ENCODE peak calls at places on chromosomes 2 and 18, in ten cellular contexts. P, Q, M, L, G, D, N, W, V and Z are unnamed samples.

GRCh38 chr2:66692521-66692920 is 257.6 kb downstream of the MEIS1 start:
- DNase-seq in P (no peak), Q (no peak), M (no peak), L (no peak), G (no peak), D (no peak), N (no peak), W (no peak), V (no peak), Z (no peak)

GRCh38 chr2:202378001-202378400 is 1.9 kb downstream of the BMPR2 start:
- DNase-seq in P (no peak), Q (no peak), M (no peak), L (no peak), G (no peak), D (no peak), N (no peak), W (no peak), V (no peak), Z (peak; percentile 7)

GRCh38 chr2:23656597-23656973 is 270.3 kb downstream of the ATAD2B start:
- DNase-seq in P (no peak), Q (no peak), M (no peak), L (no peak), G (no peak), D (no peak), N (no peak), W (no peak), V (no peak), Z (peak; percentile 30)

GRCh38 chr2:175518206-175518605 is 336.7 kb upstream of the ATP5MC3 start:
- DNase-seq in P (no peak), Q (no peak), M (no peak), L (no peak), G (no peak), D (no peak), N (no peak), W (no peak), V (no peak), Z (no peak)

GRCh38 chr2:146579154-146579930 is 1265.5 kb upstream of the ACVR2A start:
- DNase-seq in P (no peak), Q (peak; percentile 64), M (no peak), L (peak; percentile 77), G (peak; percentile 26), D (no peak), N (no peak), W (no peak), V (no peak), Z (peak; percentile 55)

GRCh38 chr18:57194070-57194469 is 47.2 kb downstream of the BOD1L2 start:
- DNase-seq in P (no peak), Q (no peak), M (no peak), L (no peak), G (no peak), D (no peak), N (no peak), W (no peak), V (no peak), Z (no peak)

GRCh38 chr2:239629936-239630617 is 229.3 kb upstream of the HDAC4 start:
- DNase-seq in P (no peak), Q (peak; percentile 17), M (no peak), L (no peak), G (no peak), D (no peak), N (no peak), W (no peak), V (no peak), Z (no peak)

GRCh38 chr2:172102159-172102857 is 392 bp downstream of the DLX2 start:
- DNase-seq in P (no peak), Q (no peak), M (no peak), L (peak; percentile 61), G (no peak), D (no peak), N (no peak), W (no peak), V (no peak), Z (peak; percentile 77)

GRCh38 chr18:33757037-33757436 is 179.0 kb downstream of the ASXL3 start:
- DNase-seq in P (no peak), Q (peak; percentile 73), M (no peak), L (peak; percentile 48), G (no peak), D (no peak), N (no peak), W (no peak), V (no peak), Z (peak; percentile 38)

GRCh38 chr2:198930170-198930569 is 527.6 kb downstream of the SATB2 start:
- DNase-seq in P (no peak), Q (no peak), M (no peak), L (no peak), G (no peak), D (no peak), N (no peak), W (no peak), V (no peak), Z (no peak)
- TF ChIP-seq CTCF in P (no peak), Q (no peak), M (no peak), L (no peak), G (peak; percentile 21), D (no peak), N (no peak), W (no peak), V (no peak), Z (no peak)

GRCh38 chr2:233075141-233075965 is 15.2 kb downstream of the INPP5D start:
- DNase-seq in P (no peak), Q (no peak), M (peak; percentile 25), L (no peak), G (no peak), D (no peak), N (no peak), W (no peak), V (no peak), Z (no peak)
- H3K4me3 ChIP-seq in P (no peak overlapping the region), Q (no peak overlapping the region), M (no peak overlapping the region), L (no peak overlapping the region), G (no peak overlapping the region), D (no peak overlapping the region), N (no peak overlapping the region), W (no peak overlapping the region), V (no peak overlapping the region), Z (no peak overlapping the region)

GRCh38 chr2:28620801-28621171 is 124.9 kb downstream of the PLB1 start:
- DNase-seq in P (no peak), Q (no peak), M (no peak), L (no peak), G (no peak), D (no peak), N (no peak), W (peak; percentile 33), V (no peak), Z (no peak)

GRCh38 chr2:28619213-28620196 is 123.6 kb downstream of the PLB1 start:
- DNase-seq in P (peak; percentile 22), Q (peak; percentile 44), M (no peak), L (no peak), G (no peak), D (no peak), N (no peak), W (no peak), V (no peak), Z (no peak)

GRCh38 chr2:28622101-28622499 is 126.2 kb downstream of the PLB1 start:
- DNase-seq in P (peak; percentile 7), Q (no peak), M (no peak), L (no peak), G (no peak), D (no peak), N (peak; percentile 54), W (no peak), V (no peak), Z (no peak)

GRCh38 chr2:28620371-28620793 is 124.5 kb downstream of the PLB1 start:
- DNase-seq in P (peak; percentile 20), Q (no peak), M (no peak), L (no peak), G (no peak), D (no peak), N (no peak), W (peak; percentile 48), V (no peak), Z (no peak)

GRCh38 chr2:28621172-28622100 is 125.6 kb downstream of the PLB1 start:
- DNase-seq in P (peak; percentile 73), Q (peak; percentile 91), M (peak; percentile 81), L (peak; percentile 97), G (peak; percentile 81), D (peak; percentile 84), N (peak; percentile 93), W (peak; percentile 77), V (peak; percentile 83), Z (peak; percentile 94)
- TF ChIP-seq CTCF in P (peak; percentile 18), Q (peak; percentile 20), M (peak; percentile 12), L (peak; percentile 49), G (peak; percentile 24), D (peak; percentile 33), N (peak; percentile 29), W (peak; percentile 33), V (peak; percentile 52), Z (peak; percentile 22)

GRCh38 chr2:25132693-25133092 is 35.7 kb downstream of the POMC start:
- DNase-seq in P (no peak), Q (no peak), M (no peak), L (no peak), G (no peak), D (no peak), N (no peak), W (no peak), V (no peak), Z (no peak)
- H3K4me3 ChIP-seq in P (no peak overlapping the region), Q (no peak overlapping the region), M (no peak overlapping the region), L (no peak overlapping the region), G (no peak overlapping the region), D (no peak overlapping the region), N (no peak overlapping the region), W (no peak overlapping the region), V (no peak overlapping the region), Z (no peak overlapping the region)

DNA sequence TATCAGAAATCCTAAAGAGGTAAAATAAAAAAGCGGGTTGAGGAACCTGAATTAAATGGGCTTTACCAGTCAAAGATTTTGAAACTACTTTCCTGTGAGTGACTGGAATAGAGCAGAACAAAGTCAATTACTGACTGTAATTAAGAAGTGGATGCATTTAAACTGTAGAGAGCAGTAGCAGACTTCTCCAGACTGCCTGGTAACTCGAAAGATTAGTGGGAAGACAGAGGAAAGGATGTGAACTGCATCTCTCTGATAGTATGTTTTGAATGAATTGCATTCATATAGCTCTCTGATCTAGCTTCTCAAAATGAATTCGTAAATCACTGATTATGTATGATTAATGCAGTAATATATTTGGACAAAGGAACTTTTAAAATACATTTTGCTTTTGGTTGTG is 303.9 kb downstream of the ARHGAP15 start:
- DNase-seq in P (no peak), Q (no peak), M (no peak), L (no peak), G (no peak), D (no peak), N (no peak), W (no peak), V (no peak), Z (no peak)
- TF ChIP-seq CTCF in P (peak; percentile 32), Q (no peak), M (no peak), L (no peak), G (no peak), D (no peak), N (no peak), W (peak; percentile 25), V (peak; percentile 12), Z (peak; percentile 9)